ENCODE peak calls at places on chromosomes 3 and 15, in nine cellular contexts. O is Peyer's patch; C is naive thymus-derived CD4-positive, alpha-beta T cell; P is right cardiac atrium; E is body of pancreas; G is Karpas-422; K is colonic mucosa; A is A549; U is heart right ventricle. M is an unnamed sample. For H3K4me1, the result is how much of the 10 kb centered on the place peaks cover.

GRCh38 chr15:56767315-56767714 is 34.0 kb upstream of the ZNF280D start:
- DNase-seq in O (no peak), C (no peak), P (no peak), E (no peak), G (no peak), K (no peak), A (no peak), U (no peak), M (no peak)

GRCh38 chr3:14042680-14043079 is 82.0 kb downstream of the CHCHD4 start:
- DNase-seq in O (no peak), C (no peak), P (no peak), E (no peak), G (no peak), K (no peak), A (no peak), U (no peak), M (no peak)

GRCh38 chr15:38535451-38536200 is 29.0 kb downstream of the RASGRP1 start:
- DNase-seq in O (no peak), C (no peak), P (peak), E (no peak), G (no peak), K (no peak), A (no peak), U (no peak), M (no peak)

GRCh38 chr3:185153861-185154629 is 1.2 kb upstream of the C3orf70 start:
- DNase-seq in O (no peak), C (no peak), P (no peak), E (no peak), G (no peak), K (no peak), A (no peak), U (no peak), M (no peak)

GRCh38 chr15:71455107-71455506 is 339.8 kb downstream of the THSD4 start:
- DNase-seq in O (no peak), C (no peak), P (no peak), E (no peak), G (peak), K (no peak), A (no peak), U (no peak), M (no peak)

GRCh38 chr3:147393261-147393964 is 12.9 kb downstream of the ZIC4 start:
- DNase-seq in O (no peak), C (no peak), P (no peak), E (no peak), G (no peak), K (no peak), A (no peak), U (no peak), M (no peak)

GRCh38 chr15:25179673-25180511 is 225.1 kb downstream of the SNRPN start:
- DNase-seq in O (peak), C (no peak), P (peak), E (peak), G (no peak), K (no peak), A (no peak), U (peak), M (no peak)

GRCh38 chr15:39642011-39642640 is 61.2 kb downstream of the THBS1 start:
- DNase-seq in O (no peak), C (no peak), P (no peak), E (no peak), G (no peak), K (no peak), A (no peak), U (no peak), M (no peak)

GRCh38 chr3:67719333-67719732 is 64.9 kb upstream of the SUCLG2 start:
- DNase-seq in O (no peak), C (no peak), P (no peak), E (no peak), G (no peak), K (no peak), A (no peak), U (no peak), M (no peak)

GRCh38 chr15:88193415-88193814 is 63.1 kb downstream of the NTRK3 start:
- DNase-seq in O (no peak), C (no peak), P (no peak), E (no peak), G (no peak), K (no peak), A (no peak), U (no peak), M (no peak)

GRCh38 chr3:138114988-138115971 is at the start of gene DZIP1L:
- DNase-seq in O (peak), C (peak), P (peak), E (peak), G (no peak), K (peak), A (peak), U (peak), M (peak)

GRCh38 chr3:196198771-196199753 is 12.1 kb downstream of the ZDHHC19 start:
- DNase-seq in O (no peak), C (no peak), P (peak), E (no peak), G (no peak), K (no peak), A (peak), U (no peak), M (no peak)

GRCh38 chr3:143208976-143209714 is 89.6 kb downstream of the CHST2 start:
- DNase-seq in O (no peak), C (no peak), P (no peak), E (no peak), G (peak), K (no peak), A (no peak), U (no peak), M (no peak)

GRCh38 chr3:170355738-170356595 is 1.5 kb upstream of the SKIL start:
- DNase-seq in O (peak), C (no peak), P (peak), E (peak), G (no peak), K (peak), A (peak), U (peak), M (peak)

GRCh38 chr3:69433938-69434263 is 48.0 kb upstream of the FRMD4B start:
- DNase-seq in O (no peak), C (no peak), P (no peak), E (no peak), G (no peak), K (no peak), A (peak), U (no peak), M (no peak)

GRCh38 chr3:15438988-15439387 is 11.6 kb downstream of the EAF1 start:
- DNase-seq in O (no peak), C (no peak), P (no peak), E (no peak), G (no peak), K (no peak), A (no peak), U (no peak), M (no peak)

GRCh38 chr15:38961886-38962285 is 397.3 kb upstream of the RASGRP1 start:
- DNase-seq in O (no peak), C (no peak), P (no peak), E (no peak), G (no peak), K (no peak), A (no peak), U (no peak), M (no peak)

GRCh38 chr3:129185774-129186173 is 2.1 kb upstream of the CNBP start:
- DNase-seq in O (no peak), C (no peak), P (no peak), E (no peak), G (no peak), K (no peak), A (no peak), U (no peak), M (no peak)
- H3K4me1 ChIP-seq in O (under half), C (under half), P (under half), E (under half), G (under half), K (under half), A (under half), U (under half), M (under half)

GRCh38 chr15:64846246-64846645 is 4.5 kb downstream of the PLEKHO2 start:
- DNase-seq in O (no peak), C (no peak), P (no peak), E (no peak), G (no peak), K (no peak), A (no peak), U (no peak), M (no peak)
- H3K27ac ChIP-seq in O (peak), C (no peak), P (no peak), E (no peak), G (peak), K (no peak), A (no peak), U (no peak), M (no peak)

GRCh38 chr3:107409365-107409764 is 32.1 kb downstream of the CCDC54 start:
- DNase-seq in O (no peak), C (no peak), P (no peak), E (no peak), G (peak), K (no peak), A (no peak), U (no peak), M (no peak)
- H3K4me3 ChIP-seq in O (no peak), C (no peak), P (no peak), E (no peak), G (no peak), K (no peak), A (no peak), U (no peak), M (no peak)

GRCh38 chr3:46483799-46484198 is 14.0 kb upstream of the RTP3 start:
- DNase-seq in O (no peak), C (no peak), P (no peak), E (no peak), G (no peak), K (no peak), A (no peak), U (no peak), M (no peak)

GRCh38 chr3:46482632-46483311 is 15.0 kb upstream of the RTP3 start:
- DNase-seq in O (no peak), C (no peak), P (no peak), E (no peak), G (no peak), K (no peak), A (no peak), U (no peak), M (no peak)

GRCh38 chr3:46481636-46482035 is 16.1 kb upstream of the RTP3 start:
- DNase-seq in O (no peak), C (no peak), P (no peak), E (no peak), G (no peak), K (no peak), A (no peak), U (no peak), M (no peak)

GRCh38 chr3:46484388-46484787 is 13.4 kb upstream of the RTP3 start:
- DNase-seq in O (no peak), C (no peak), P (no peak), E (peak), G (no peak), K (no peak), A (no peak), U (no peak), M (no peak)

GRCh38 chr3:46484911-46485696 is 12.7 kb upstream of the RTP3 start:
- DNase-seq in O (peak), C (no peak), P (no peak), E (peak), G (no peak), K (peak), A (no peak), U (no peak), M (no peak)
- H3K4me1 ChIP-seq in O (under half), C (under half), P (under half), E (under half), G (under half), K (under half), A (under half), U (under half), M (under half)

DNA sequence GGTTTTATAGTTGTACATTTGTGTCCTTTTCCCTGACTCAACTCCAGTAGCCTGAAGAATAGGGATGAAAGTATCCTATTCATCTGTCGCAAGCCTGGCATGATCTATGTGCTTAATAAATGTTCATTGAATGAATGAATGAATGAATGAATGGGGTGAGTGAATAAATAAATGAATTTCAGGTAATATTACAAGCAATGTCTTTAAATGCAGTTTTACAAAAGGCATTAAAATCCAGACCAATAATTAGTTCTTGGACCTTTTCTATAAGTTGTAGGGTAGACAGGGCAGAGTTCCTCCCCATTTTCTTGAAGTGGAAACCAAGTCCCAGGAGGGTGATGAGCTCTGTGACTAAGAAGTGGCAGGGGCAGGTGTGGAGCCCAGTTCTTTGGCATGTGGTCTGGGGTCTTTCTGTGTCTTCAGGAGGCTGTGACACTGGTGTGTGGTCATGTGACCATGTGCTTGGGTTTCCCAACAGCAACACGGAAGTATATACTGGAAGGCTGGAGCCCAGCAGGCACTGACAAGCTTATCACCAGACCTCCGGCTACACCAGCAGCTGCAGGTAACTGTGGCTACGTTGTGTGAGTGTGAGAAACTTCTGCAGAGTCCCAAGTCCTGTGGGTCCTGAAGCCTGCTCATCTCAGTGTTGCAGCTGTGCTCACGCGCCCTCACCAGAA is 18.3 kb downstream of the XYLB start:
- DNase-seq in O (no peak), C (no peak), P (no peak), E (peak), G (no peak), K (no peak), A (no peak), U (no peak), M (no peak)
- H3K27ac ChIP-seq in O (no peak), C (no peak), P (no peak), E (peak), G (no peak), K (no peak), A (no peak), U (no peak), M (no peak)

DNA sequence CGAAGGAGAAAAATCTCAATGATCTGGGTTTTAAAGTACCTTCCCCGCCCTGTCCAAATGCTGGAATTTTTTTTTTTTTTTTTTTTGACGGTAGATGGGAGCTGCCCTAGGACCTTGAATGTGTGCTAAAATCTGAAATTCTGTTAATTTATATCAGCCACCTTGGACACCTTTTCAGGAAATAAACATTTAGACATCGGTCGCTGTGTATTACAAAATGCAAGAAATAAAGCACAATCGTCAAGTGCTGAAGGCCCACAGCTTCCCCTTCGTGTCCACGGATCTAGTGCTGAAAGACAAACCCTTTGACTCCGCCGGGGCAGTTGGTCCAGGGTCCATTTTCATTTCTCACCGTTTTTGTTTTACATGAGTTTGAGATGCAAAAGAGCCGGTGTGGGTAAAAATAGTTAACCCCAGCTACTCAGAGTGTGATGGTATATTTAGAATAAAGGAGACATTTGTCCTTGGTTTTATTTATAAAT is 90.2 kb upstream of the CHD2 start:
- DNase-seq in O (no peak), C (no peak), P (no peak), E (peak), G (peak), K (peak), A (peak), U (no peak), M (no peak)
- H3K4me3 ChIP-seq in O (peak), C (peak), P (peak), E (peak), G (peak), K (peak), A (peak), U (peak), M (peak)

DNA sequence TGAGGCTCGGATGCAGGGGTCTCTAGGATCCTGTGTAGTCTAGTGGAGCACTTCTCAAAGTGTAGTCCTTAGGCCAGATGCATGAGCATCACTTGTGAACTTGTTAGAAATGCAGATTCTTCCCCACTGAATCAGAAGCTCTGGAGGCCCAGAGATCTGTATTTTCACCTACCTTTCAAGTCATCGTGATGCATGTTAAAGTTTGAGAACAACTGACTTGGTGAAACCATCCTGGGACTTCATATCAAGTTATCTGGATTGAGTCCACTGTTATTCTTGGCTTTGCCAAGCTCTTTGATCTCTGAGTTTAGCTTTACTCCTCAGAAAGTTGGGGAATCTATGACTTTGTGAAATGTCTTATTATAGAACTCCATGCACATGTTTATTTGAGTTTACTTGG is 78.5 kb downstream of the ARNT2 start:
- DNase-seq in O (no peak), C (no peak), P (no peak), E (no peak), G (no peak), K (no peak), A (no peak), U (no peak), M (no peak)
- H3K4me1 ChIP-seq in O (under half), C (under half), P (under half), E (under half), G (under half), K (under half), A (under half), U (under half), M (under half)